ENCODE peak calls at places on chromosomes 11 and 22, in seven cellular contexts. One of them, this sample, is unnamed.
A peak's percentile ranks its signal among the peaks of the same experiment; 100 is the strongest.

GRCh38 chr11:116787786-116788486 is at the start of gene ZPR1:
- DNase-seq in spleen: peak; percentile 96
- DNase-seq in testis: peak; percentile 89
- DNase-seq in dorsolateral prefrontal cortex: peak; percentile 78
- DNase-seq in neural progenitor cell: peak; percentile 73
- DNase-seq in right atrium auricular region: peak; percentile 85
- DNase-seq in GM23248: peak; percentile 89
- DNase-seq in this sample: peak; percentile 95

GRCh38 chr11:121112498-121113455 is 11.7 kb downstream of the TECTA start:
- DNase-seq in GM23248: peak; percentile 89
- DNase-seq in dorsolateral prefrontal cortex: peak; percentile 72
- DNase-seq in spleen: no peak
- DNase-seq in right atrium auricular region: peak; percentile 87
- DNase-seq in testis: peak; percentile 78
- DNase-seq in neural progenitor cell: peak; percentile 81
- DNase-seq in this sample: peak; percentile 75

GRCh38 chr11:67607507-67607906 is 771 bp downstream of the NDUFV1 start:
- DNase-seq in right atrium auricular region: no peak
- DNase-seq in spleen: no peak
- DNase-seq in neural progenitor cell: no peak
- DNase-seq in testis: no peak
- DNase-seq in GM23248: peak; percentile 14
- DNase-seq in dorsolateral prefrontal cortex: no peak
- DNase-seq in this sample: no peak

GRCh38 chr11:87597696-87598095 is 560.0 kb downstream of the TMEM135 start:
- DNase-seq in neural progenitor cell: no peak
- DNase-seq in spleen: no peak
- DNase-seq in GM23248: no peak
- DNase-seq in right atrium auricular region: no peak
- DNase-seq in dorsolateral prefrontal cortex: no peak
- DNase-seq in testis: no peak
- DNase-seq in this sample: no peak

GRCh38 chr11:1807628-1807995 is 27.2 kb upstream of the SYT8 start:
- DNase-seq in right atrium auricular region: no peak
- DNase-seq in testis: no peak
- DNase-seq in spleen: no peak
- DNase-seq in dorsolateral prefrontal cortex: no peak
- DNase-seq in GM23248: no peak
- DNase-seq in neural progenitor cell: no peak
- DNase-seq in this sample: no peak

GRCh38 chr11:82995754-82996398 is 75.8 kb downstream of the RAB30 start:
- DNase-seq in spleen: no peak
- DNase-seq in right atrium auricular region: no peak
- DNase-seq in testis: no peak
- DNase-seq in GM23248: no peak
- DNase-seq in dorsolateral prefrontal cortex: no peak
- DNase-seq in neural progenitor cell: no peak
- DNase-seq in this sample: no peak

GRCh38 chr11:13008625-13009475 is at the start of gene RASSF10:
- DNase-seq in neural progenitor cell: peak; percentile 94
- DNase-seq in dorsolateral prefrontal cortex: no peak
- DNase-seq in spleen: no peak
- DNase-seq in testis: peak; percentile 87
- DNase-seq in right atrium auricular region: peak; percentile 65
- DNase-seq in GM23248: peak; percentile 35
- DNase-seq in this sample: peak; percentile 95

GRCh38 chr22:37982938-37983859 is 1.2 kb downstream of the SOX10 start:
- DNase-seq in spleen: no peak
- DNase-seq in right atrium auricular region: no peak
- DNase-seq in neural progenitor cell: peak; percentile 71
- DNase-seq in testis: peak; percentile 47
- DNase-seq in dorsolateral prefrontal cortex: no peak
- DNase-seq in GM23248: no peak
- DNase-seq in this sample: no peak

GRCh38 chr11:125287467-125288232 is 123.1 kb downstream of the PKNOX2 start:
- DNase-seq in testis: peak; percentile 39
- DNase-seq in neural progenitor cell: peak; percentile 33
- DNase-seq in right atrium auricular region: no peak
- DNase-seq in spleen: no peak
- DNase-seq in GM23248: peak; percentile 18
- DNase-seq in dorsolateral prefrontal cortex: no peak
- DNase-seq in this sample: no peak
- H3K27ac ChIP-seq in testis: no peak overlapping the region
- H3K27ac ChIP-seq in neural progenitor cell: no peak overlapping the region
- H3K27ac ChIP-seq in right atrium auricular region: peak overlapping the region; percentile 43
- H3K27ac ChIP-seq in spleen: no peak overlapping the region
- H3K27ac ChIP-seq in GM23248: no peak overlapping the region
- H3K27ac ChIP-seq in dorsolateral prefrontal cortex: no peak overlapping the region
- H3K27ac ChIP-seq in this sample: peak overlapping the region; percentile 47

DNA sequence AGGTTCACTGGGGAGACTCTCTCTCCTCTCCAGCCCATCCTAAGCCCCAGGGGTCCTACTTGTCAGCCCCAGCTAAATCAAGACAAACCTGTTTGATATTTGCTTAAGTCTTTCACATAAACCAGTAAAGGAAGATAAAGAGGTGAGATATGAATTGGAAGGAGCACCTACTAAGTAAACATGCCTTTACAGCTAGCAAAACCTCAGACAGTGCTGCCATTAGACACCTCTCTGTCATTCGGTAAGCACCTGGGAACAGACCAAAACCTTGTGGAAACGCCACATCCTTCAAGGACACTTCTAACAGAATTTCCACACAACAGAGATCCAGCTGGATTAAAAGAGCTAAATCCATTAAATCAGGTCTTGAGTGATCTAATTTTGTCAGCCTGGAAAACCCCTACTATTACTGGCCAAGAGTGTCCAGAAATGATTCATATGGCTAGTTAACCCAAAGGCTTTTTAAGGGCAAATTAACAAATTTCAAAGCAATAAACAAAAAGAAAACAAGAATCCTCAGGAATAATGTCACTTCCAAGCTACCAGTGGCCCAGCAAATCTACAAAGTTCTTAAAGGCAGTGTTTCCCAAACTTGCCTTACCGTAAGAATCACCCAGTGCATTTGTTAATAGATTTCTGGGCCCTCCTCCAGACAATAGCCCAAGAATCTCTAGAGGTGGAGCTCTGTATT is 2.4 kb downstream of the VPS37C start:
- DNase-seq in neural progenitor cell: no peak
- DNase-seq in GM23248: peak; percentile 80
- DNase-seq in testis: no peak
- DNase-seq in spleen: no peak
- DNase-seq in dorsolateral prefrontal cortex: no peak
- DNase-seq in right atrium auricular region: no peak
- DNase-seq in this sample: no peak
- H3K4me3 ChIP-seq in neural progenitor cell: no peak overlapping the region
- H3K4me3 ChIP-seq in GM23248: peak overlapping the region; percentile 23
- H3K4me3 ChIP-seq in testis: no peak overlapping the region
- H3K4me3 ChIP-seq in spleen: no peak overlapping the region
- H3K4me3 ChIP-seq in dorsolateral prefrontal cortex: no peak overlapping the region
- H3K4me3 ChIP-seq in right atrium auricular region: no peak overlapping the region
- H3K4me3 ChIP-seq in this sample: no peak overlapping the region

DNA sequence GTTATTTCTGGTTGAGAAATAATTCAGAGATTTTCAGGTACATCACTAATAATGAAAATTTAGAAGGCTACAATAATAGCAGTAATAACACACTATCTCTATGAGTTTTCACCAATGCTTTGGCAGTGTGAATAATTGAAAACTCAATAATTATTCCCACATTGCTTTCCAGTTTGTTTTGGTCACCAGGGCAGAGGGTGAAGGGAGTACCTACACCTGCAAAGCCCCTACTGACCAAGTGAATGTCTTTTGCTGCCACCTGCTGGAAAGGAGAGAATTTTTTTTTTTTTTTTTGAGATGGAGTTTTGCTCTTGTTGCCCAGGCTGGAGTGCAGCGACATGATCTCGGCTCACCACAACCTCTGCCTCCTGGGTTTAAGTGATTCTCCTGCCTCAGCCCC is 3.2 kb downstream of the NELL1 start:
- DNase-seq in GM23248: no peak
- DNase-seq in dorsolateral prefrontal cortex: no peak
- DNase-seq in testis: no peak
- DNase-seq in neural progenitor cell: peak; percentile 41
- DNase-seq in spleen: no peak
- DNase-seq in right atrium auricular region: no peak
- DNase-seq in this sample: no peak
- H3K27me3 ChIP-seq in GM23248: peaks cover 42% of the 10 kb centered on the region
- H3K27me3 ChIP-seq in dorsolateral prefrontal cortex: peaks cover 25% of the 10 kb centered on the region
- H3K27me3 ChIP-seq in testis: no peaks in the 10 kb centered on the region
- H3K27me3 ChIP-seq in neural progenitor cell: peaks cover 63% of the 10 kb centered on the region
- H3K27me3 ChIP-seq in spleen: peaks cover 56% of the 10 kb centered on the region
- H3K27me3 ChIP-seq in right atrium auricular region: peaks cover 8% of the 10 kb centered on the region
- H3K27me3 ChIP-seq in this sample: peaks cover 60% of the 10 kb centered on the region

DNA sequence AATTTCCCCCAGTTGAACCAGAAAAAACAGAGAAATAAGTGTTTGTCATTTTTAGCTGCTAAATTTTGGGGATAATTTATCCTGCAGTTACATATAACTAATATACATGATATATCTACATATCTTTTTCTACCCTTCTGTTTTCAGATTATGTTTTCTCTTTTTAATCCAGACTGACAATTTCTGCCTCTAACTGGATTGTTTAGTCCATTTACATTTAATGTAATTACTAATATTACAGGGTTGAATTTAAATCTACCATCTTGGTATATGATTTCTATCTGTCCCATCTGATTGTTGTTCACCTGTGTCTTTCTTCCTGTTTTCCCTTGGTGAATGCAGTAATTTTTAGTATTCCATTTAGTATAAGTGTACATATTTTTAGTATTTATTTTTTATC is 5.7 kb downstream of the NNMT start:
- DNase-seq in testis: no peak
- DNase-seq in dorsolateral prefrontal cortex: no peak
- DNase-seq in neural progenitor cell: no peak
- DNase-seq in spleen: no peak
- DNase-seq in GM23248: no peak
- DNase-seq in right atrium auricular region: no peak
- DNase-seq in this sample: no peak
- H3K27ac ChIP-seq in testis: no peak overlapping the region
- H3K27ac ChIP-seq in dorsolateral prefrontal cortex: no peak overlapping the region
- H3K27ac ChIP-seq in neural progenitor cell: no peak overlapping the region
- H3K27ac ChIP-seq in spleen: no peak overlapping the region
- H3K27ac ChIP-seq in GM23248: peak overlapping the region; percentile 100
- H3K27ac ChIP-seq in right atrium auricular region: no peak overlapping the region
- H3K27ac ChIP-seq in this sample: no peak overlapping the region

DNA sequence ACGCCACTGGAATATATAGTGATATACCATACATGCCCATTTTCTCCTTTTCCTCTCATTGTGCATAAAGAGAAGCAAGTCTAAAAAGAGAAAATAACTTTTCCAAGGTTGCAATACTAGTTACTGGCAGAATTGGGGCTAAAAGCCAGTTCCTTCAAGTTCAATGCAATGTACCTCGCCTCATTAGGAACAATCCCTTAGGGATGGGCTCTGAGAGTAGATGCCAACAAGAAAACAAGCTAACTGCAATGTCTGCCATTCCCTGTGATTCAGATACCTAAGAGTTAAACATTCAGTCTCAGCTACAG is 114.3 kb downstream of the RBFOX2 start:
- DNase-seq in spleen: no peak
- DNase-seq in dorsolateral prefrontal cortex: no peak
- DNase-seq in GM23248: no peak
- DNase-seq in neural progenitor cell: no peak
- DNase-seq in right atrium auricular region: no peak
- DNase-seq in testis: no peak
- DNase-seq in this sample: no peak
- H3K4me3 ChIP-seq in spleen: no peak overlapping the region
- H3K4me3 ChIP-seq in dorsolateral prefrontal cortex: peak overlapping the region; percentile 74
- H3K4me3 ChIP-seq in GM23248: peak overlapping the region; percentile 77
- H3K4me3 ChIP-seq in neural progenitor cell: peak overlapping the region; percentile 53
- H3K4me3 ChIP-seq in right atrium auricular region: peak overlapping the region; percentile 43
- H3K4me3 ChIP-seq in testis: no peak overlapping the region
- H3K4me3 ChIP-seq in this sample: peak overlapping the region; percentile 56

DNA sequence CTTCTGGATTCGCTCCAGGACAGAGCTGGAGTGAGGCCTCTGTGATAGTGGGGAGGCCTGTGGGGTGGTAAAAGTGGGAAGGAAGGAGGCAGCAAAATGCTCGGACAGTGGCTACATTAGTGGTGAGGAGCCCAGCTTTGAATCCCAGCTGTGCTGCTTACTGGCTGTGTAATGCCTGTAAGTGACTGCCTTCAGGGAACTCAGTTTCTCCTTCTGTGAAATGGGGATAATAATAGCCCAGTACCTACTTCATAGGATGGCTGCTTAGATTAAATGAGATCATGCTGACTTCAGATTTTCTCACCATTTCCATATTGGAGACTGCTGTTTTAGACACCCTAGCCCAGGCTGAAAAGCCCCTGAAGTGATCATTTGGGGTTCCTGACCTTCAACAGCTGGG is 8.4 kb upstream of the ALX4 start:
- DNase-seq in GM23248: no peak
- DNase-seq in testis: no peak
- DNase-seq in neural progenitor cell: no peak
- DNase-seq in right atrium auricular region: no peak
- DNase-seq in dorsolateral prefrontal cortex: no peak
- DNase-seq in spleen: no peak
- DNase-seq in this sample: no peak
- H3K27me3 ChIP-seq in GM23248: peaks cover 97% of the 10 kb centered on the region
- H3K27me3 ChIP-seq in testis: no peaks in the 10 kb centered on the region
- H3K27me3 ChIP-seq in neural progenitor cell: peaks cover 100% of the 10 kb centered on the region
- H3K27me3 ChIP-seq in right atrium auricular region: peaks cover 38% of the 10 kb centered on the region
- H3K27me3 ChIP-seq in dorsolateral prefrontal cortex: peaks cover 100% of the 10 kb centered on the region
- H3K27me3 ChIP-seq in spleen: peaks cover 100% of the 10 kb centered on the region
- H3K27me3 ChIP-seq in this sample: peaks cover 97% of the 10 kb centered on the region

DNA sequence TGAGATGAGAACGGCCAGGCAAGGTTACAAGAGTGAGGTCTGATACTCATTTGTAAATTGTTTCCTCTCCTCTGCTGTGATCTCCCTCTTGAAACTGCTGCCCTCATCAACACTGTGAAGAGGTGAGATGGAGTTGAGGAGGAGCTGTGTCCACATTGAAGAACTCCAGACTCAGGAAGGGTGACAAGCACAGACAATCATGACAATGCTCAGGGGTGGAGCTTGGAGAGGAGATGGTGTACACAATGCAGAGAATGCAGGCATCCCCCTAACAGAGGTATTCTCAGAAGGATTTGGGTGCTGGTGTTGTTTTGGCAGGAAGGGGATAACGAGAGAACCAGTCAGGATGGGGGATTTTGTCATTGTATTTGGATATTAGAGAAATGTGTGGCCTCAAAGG is 21.5 kb upstream of the MMP7 start:
- DNase-seq in spleen: no peak
- DNase-seq in testis: no peak
- DNase-seq in dorsolateral prefrontal cortex: no peak
- DNase-seq in neural progenitor cell: no peak
- DNase-seq in GM23248: no peak
- DNase-seq in right atrium auricular region: no peak
- DNase-seq in this sample: no peak
- H3K27ac ChIP-seq in spleen: no peak overlapping the region
- H3K27ac ChIP-seq in testis: no peak overlapping the region
- H3K27ac ChIP-seq in dorsolateral prefrontal cortex: no peak overlapping the region
- H3K27ac ChIP-seq in neural progenitor cell: no peak overlapping the region
- H3K27ac ChIP-seq in GM23248: no peak overlapping the region
- H3K27ac ChIP-seq in right atrium auricular region: no peak overlapping the region
- H3K27ac ChIP-seq in this sample: peak overlapping the region; percentile 63

DNA sequence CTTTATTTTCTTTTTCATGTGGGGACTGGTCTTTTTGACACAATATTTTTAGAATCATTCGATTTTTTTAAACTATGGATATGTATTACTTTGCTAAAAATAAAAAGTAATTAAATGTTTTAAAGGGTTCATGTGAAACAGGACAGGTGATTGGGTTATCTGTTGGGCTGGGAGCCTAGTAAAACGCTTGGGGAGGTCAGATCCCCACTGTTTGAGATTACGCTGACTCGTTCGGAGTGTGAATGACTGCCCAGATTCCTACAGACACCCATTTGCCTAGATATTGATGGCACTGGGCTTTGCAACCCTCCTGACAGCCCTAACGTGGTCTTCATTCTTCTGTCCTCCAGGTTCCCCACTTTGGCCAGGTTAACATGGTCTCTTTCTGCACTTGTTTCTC is 62.9 kb upstream of the UBASH3B start:
- DNase-seq in dorsolateral prefrontal cortex: no peak
- DNase-seq in neural progenitor cell: no peak
- DNase-seq in spleen: no peak
- DNase-seq in GM23248: no peak
- DNase-seq in testis: no peak
- DNase-seq in right atrium auricular region: no peak
- DNase-seq in this sample: no peak
- H3K4me3 ChIP-seq in dorsolateral prefrontal cortex: no peak overlapping the region
- H3K4me3 ChIP-seq in neural progenitor cell: no peak overlapping the region
- H3K4me3 ChIP-seq in spleen: no peak overlapping the region
- H3K4me3 ChIP-seq in GM23248: no peak overlapping the region
- H3K4me3 ChIP-seq in testis: no peak overlapping the region
- H3K4me3 ChIP-seq in right atrium auricular region: no peak overlapping the region
- H3K4me3 ChIP-seq in this sample: no peak overlapping the region